ENCODE peak calls at places on chromosomes 11 and 22, in eight cellular contexts. One of them, this sample, is unnamed.

GRCh38 chr11:55942785-55943392 is 6.7 kb upstream of the OR5I1 start:
- DNase-seq in testis: no peak
- DNase-seq in gastrocnemius medialis: no peak
- DNase-seq in breast epithelium: no peak
- DNase-seq in adrenal gland: no peak
- DNase-seq in spleen: no peak
- DNase-seq in stomach: no peak
- DNase-seq in HCT116: peak
- DNase-seq in this sample: no peak

GRCh38 chr11:113529606-113530005 is 54.4 kb upstream of the DRD2 start:
- DNase-seq in adrenal gland: peak
- DNase-seq in HCT116: no peak
- DNase-seq in testis: no peak
- DNase-seq in stomach: no peak
- DNase-seq in spleen: no peak
- DNase-seq in breast epithelium: no peak
- DNase-seq in gastrocnemius medialis: no peak
- DNase-seq in this sample: no peak

GRCh38 chr11:112770487-112770886 is 190.7 kb upstream of the NCAM1 start:
- DNase-seq in adrenal gland: no peak
- DNase-seq in breast epithelium: peak
- DNase-seq in HCT116: no peak
- DNase-seq in stomach: no peak
- DNase-seq in spleen: no peak
- DNase-seq in gastrocnemius medialis: peak
- DNase-seq in testis: no peak
- DNase-seq in this sample: no peak

GRCh38 chr22:23762866-23763578 is at the start of gene C22orf15:
- DNase-seq in spleen: no peak
- DNase-seq in stomach: no peak
- DNase-seq in HCT116: no peak
- DNase-seq in adrenal gland: no peak
- DNase-seq in breast epithelium: no peak
- DNase-seq in testis: no peak
- DNase-seq in gastrocnemius medialis: no peak
- DNase-seq in this sample: no peak

GRCh38 chr11:12556788-12557384 is 117.3 kb upstream of the TEAD1 start:
- DNase-seq in testis: peak
- DNase-seq in HCT116: peak
- DNase-seq in breast epithelium: peak
- DNase-seq in gastrocnemius medialis: peak
- DNase-seq in stomach: peak
- DNase-seq in spleen: no peak
- DNase-seq in adrenal gland: peak
- DNase-seq in this sample: no peak

GRCh38 chr11:44808053-44808753 is 81.4 kb downstream of the TSPAN18 start:
- DNase-seq in breast epithelium: no peak
- DNase-seq in testis: no peak
- DNase-seq in gastrocnemius medialis: no peak
- DNase-seq in stomach: no peak
- DNase-seq in spleen: peak
- DNase-seq in HCT116: no peak
- DNase-seq in adrenal gland: no peak
- DNase-seq in this sample: no peak

GRCh38 chr11:1467270-1467669 is 19.3 kb downstream of the MOB2 start:
- DNase-seq in gastrocnemius medialis: no peak
- DNase-seq in testis: no peak
- DNase-seq in stomach: no peak
- DNase-seq in breast epithelium: no peak
- DNase-seq in HCT116: no peak
- DNase-seq in adrenal gland: peak
- DNase-seq in spleen: no peak
- DNase-seq in this sample: no peak

GRCh38 chr11:115996808-115997188 is 492.6 kb upstream of the CADM1 start:
- DNase-seq in gastrocnemius medialis: no peak
- DNase-seq in adrenal gland: no peak
- DNase-seq in spleen: no peak
- DNase-seq in testis: no peak
- DNase-seq in HCT116: no peak
- DNase-seq in breast epithelium: no peak
- DNase-seq in stomach: no peak
- DNase-seq in this sample: no peak

GRCh38 chr11:75035911-75036536 is 47.3 kb downstream of the NEU3 start:
- DNase-seq in gastrocnemius medialis: peak
- DNase-seq in breast epithelium: no peak
- DNase-seq in spleen: no peak
- DNase-seq in stomach: no peak
- DNase-seq in HCT116: peak
- DNase-seq in testis: no peak
- DNase-seq in adrenal gland: peak
- DNase-seq in this sample: no peak

GRCh38 chr11:110085255-110085838 is 7.8 kb upstream of the ZC3H12C start:
- DNase-seq in spleen: no peak
- DNase-seq in HCT116: no peak
- DNase-seq in gastrocnemius medialis: no peak
- DNase-seq in breast epithelium: no peak
- DNase-seq in stomach: no peak
- DNase-seq in adrenal gland: no peak
- DNase-seq in testis: no peak
- DNase-seq in this sample: no peak

GRCh38 chr11:17277024-17277584 is 565 bp downstream of the NUCB2 start:
- DNase-seq in adrenal gland: no peak
- DNase-seq in stomach: no peak
- DNase-seq in testis: no peak
- DNase-seq in HCT116: no peak
- DNase-seq in breast epithelium: peak
- DNase-seq in gastrocnemius medialis: no peak
- DNase-seq in spleen: no peak
- DNase-seq in this sample: no peak

GRCh38 chr11:77003954-77004353 is 30.2 kb upstream of the B3GNT6 start:
- DNase-seq in adrenal gland: no peak
- DNase-seq in HCT116: no peak
- DNase-seq in gastrocnemius medialis: no peak
- DNase-seq in spleen: no peak
- DNase-seq in testis: no peak
- DNase-seq in breast epithelium: no peak
- DNase-seq in stomach: no peak
- DNase-seq in this sample: no peak

GRCh38 chr11:31870609-31871309 is 59.6 kb upstream of the PAX6 start:
- DNase-seq in adrenal gland: peak
- DNase-seq in spleen: no peak
- DNase-seq in gastrocnemius medialis: peak
- DNase-seq in breast epithelium: no peak
- DNase-seq in stomach: peak
- DNase-seq in HCT116: peak
- DNase-seq in testis: peak
- DNase-seq in this sample: no peak
- TF ChIP-seq CTCF in adrenal gland: peak
- TF ChIP-seq CTCF in spleen: peak
- TF ChIP-seq CTCF in gastrocnemius medialis: peak
- TF ChIP-seq CTCF in breast epithelium: peak
- TF ChIP-seq CTCF in stomach: peak
- TF ChIP-seq CTCF in HCT116: peak
- TF ChIP-seq CTCF in testis: no peak
- TF ChIP-seq CTCF in this sample: no peak

GRCh38 chr22:41530612-41531421 is 13.5 kb downstream of the POLR3H start:
- DNase-seq in breast epithelium: no peak
- DNase-seq in spleen: no peak
- DNase-seq in testis: no peak
- DNase-seq in gastrocnemius medialis: peak
- DNase-seq in stomach: no peak
- DNase-seq in adrenal gland: no peak
- DNase-seq in HCT116: no peak
- DNase-seq in this sample: no peak
- TF ChIP-seq POLR2A in breast epithelium: no peak
- TF ChIP-seq POLR2A in spleen: no peak
- TF ChIP-seq POLR2A in testis: no peak
- TF ChIP-seq POLR2A in gastrocnemius medialis: no peak
- TF ChIP-seq POLR2A in stomach: no peak
- TF ChIP-seq POLR2A in adrenal gland: no peak
- TF ChIP-seq POLR2A in HCT116: no peak
- TF ChIP-seq POLR2A in this sample: no peak

GRCh38 chr22:20967697-20968201 is 694 bp downstream of the AIFM3 start:
- DNase-seq in testis: no peak
- DNase-seq in gastrocnemius medialis: no peak
- DNase-seq in HCT116: no peak
- DNase-seq in adrenal gland: no peak
- DNase-seq in stomach: no peak
- DNase-seq in breast epithelium: no peak
- DNase-seq in spleen: peak
- DNase-seq in this sample: no peak
- TF ChIP-seq CTCF in testis: no peak
- TF ChIP-seq CTCF in gastrocnemius medialis: no peak
- TF ChIP-seq CTCF in HCT116: no peak
- TF ChIP-seq CTCF in adrenal gland: no peak
- TF ChIP-seq CTCF in stomach: no peak
- TF ChIP-seq CTCF in breast epithelium: no peak
- TF ChIP-seq CTCF in spleen: no peak
- TF ChIP-seq CTCF in this sample: no peak

GRCh38 chr11:64503354-64503753 is 87.7 kb upstream of the SLC22A12 start:
- DNase-seq in adrenal gland: peak
- DNase-seq in testis: no peak
- DNase-seq in stomach: no peak
- DNase-seq in spleen: no peak
- DNase-seq in HCT116: no peak
- DNase-seq in breast epithelium: no peak
- DNase-seq in gastrocnemius medialis: no peak
- DNase-seq in this sample: no peak
- TF ChIP-seq POLR2A in adrenal gland: no peak
- TF ChIP-seq POLR2A in testis: no peak
- TF ChIP-seq POLR2A in stomach: no peak
- TF ChIP-seq POLR2A in spleen: no peak
- TF ChIP-seq POLR2A in HCT116: no peak
- TF ChIP-seq POLR2A in breast epithelium: no peak
- TF ChIP-seq POLR2A in gastrocnemius medialis: no peak
- TF ChIP-seq POLR2A in this sample: no peak

DNA sequence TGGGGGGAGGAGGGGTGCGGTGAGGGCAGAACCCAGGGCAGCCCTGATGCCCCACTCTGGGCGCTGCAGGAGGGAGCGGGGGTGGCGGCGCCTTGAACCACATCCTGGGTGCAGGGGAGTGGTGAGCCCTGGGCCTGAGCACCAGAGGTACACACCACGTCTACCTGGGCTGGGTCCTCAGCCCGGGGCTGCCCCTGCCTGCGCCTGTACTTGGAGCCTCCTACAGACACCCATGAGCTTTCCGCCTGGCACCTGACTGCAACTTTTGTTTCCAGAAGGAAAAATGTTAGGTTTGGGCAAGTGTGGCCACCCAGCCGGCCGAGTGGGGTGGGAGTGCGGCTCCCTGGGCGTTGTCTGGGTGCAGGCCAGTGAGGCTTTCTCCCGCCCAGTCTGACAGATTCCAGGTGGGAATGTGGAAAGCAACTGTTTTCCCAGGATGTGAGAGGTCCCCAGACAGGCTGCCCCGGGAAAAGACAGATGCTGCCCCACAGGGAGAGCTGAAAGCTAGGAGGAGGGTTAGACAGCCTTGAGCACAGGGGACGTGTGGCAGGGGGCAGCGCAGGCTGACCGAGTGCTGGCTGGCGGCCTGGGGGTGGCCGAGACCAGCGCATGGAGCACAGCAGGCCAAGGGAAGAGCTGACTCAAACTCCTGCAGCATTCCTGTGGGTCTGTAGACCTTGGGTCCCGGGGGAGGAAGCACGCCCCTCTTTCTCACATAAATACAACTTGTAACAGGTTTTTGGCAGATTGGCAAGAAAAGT is 44.1 kb downstream of the GNB1L start:
- DNase-seq in spleen: peak
- DNase-seq in breast epithelium: no peak
- DNase-seq in gastrocnemius medialis: no peak
- DNase-seq in HCT116: no peak
- DNase-seq in testis: peak
- DNase-seq in stomach: no peak
- DNase-seq in adrenal gland: no peak
- DNase-seq in this sample: no peak
- TF ChIP-seq CTCF in spleen: no peak
- TF ChIP-seq CTCF in breast epithelium: no peak
- TF ChIP-seq CTCF in gastrocnemius medialis: no peak
- TF ChIP-seq CTCF in HCT116: no peak
- TF ChIP-seq CTCF in testis: no peak
- TF ChIP-seq CTCF in stomach: no peak
- TF ChIP-seq CTCF in adrenal gland: no peak
- TF ChIP-seq CTCF in this sample: no peak

GRCh38 chr11:78741794-78742193 is 167.1 kb upstream of the NARS2 start:
- DNase-seq in stomach: no peak
- DNase-seq in testis: no peak
- DNase-seq in gastrocnemius medialis: no peak
- DNase-seq in breast epithelium: no peak
- DNase-seq in adrenal gland: no peak
- DNase-seq in spleen: no peak
- DNase-seq in HCT116: no peak
- DNase-seq in this sample: no peak
- TF ChIP-seq POLR2A in stomach: no peak
- TF ChIP-seq POLR2A in testis: no peak
- TF ChIP-seq POLR2A in gastrocnemius medialis: no peak
- TF ChIP-seq POLR2A in breast epithelium: no peak
- TF ChIP-seq POLR2A in adrenal gland: no peak
- TF ChIP-seq POLR2A in spleen: no peak
- TF ChIP-seq POLR2A in HCT116: no peak
- TF ChIP-seq POLR2A in this sample: no peak

GRCh38 chr22:25375683-25376082 is 156.2 kb downstream of the CRYBB2 start:
- DNase-seq in stomach: no peak
- DNase-seq in spleen: no peak
- DNase-seq in testis: no peak
- DNase-seq in breast epithelium: no peak
- DNase-seq in HCT116: no peak
- DNase-seq in gastrocnemius medialis: no peak
- DNase-seq in adrenal gland: no peak
- DNase-seq in this sample: no peak
- TF ChIP-seq CTCF in stomach: no peak
- TF ChIP-seq CTCF in spleen: no peak
- TF ChIP-seq CTCF in testis: no peak
- TF ChIP-seq CTCF in breast epithelium: no peak
- TF ChIP-seq CTCF in HCT116: no peak
- TF ChIP-seq CTCF in gastrocnemius medialis: no peak
- TF ChIP-seq CTCF in adrenal gland: no peak
- TF ChIP-seq CTCF in this sample: no peak

GRCh38 chr22:29071261-29072045 is 1.4 kb upstream of the KREMEN1 start:
- DNase-seq in HCT116: no peak
- DNase-seq in stomach: peak
- DNase-seq in adrenal gland: no peak
- DNase-seq in gastrocnemius medialis: no peak
- DNase-seq in spleen: peak
- DNase-seq in breast epithelium: peak
- DNase-seq in testis: peak
- DNase-seq in this sample: no peak
- TF ChIP-seq POLR2A in HCT116: no peak
- TF ChIP-seq POLR2A in stomach: no peak
- TF ChIP-seq POLR2A in adrenal gland: no peak
- TF ChIP-seq POLR2A in gastrocnemius medialis: no peak
- TF ChIP-seq POLR2A in spleen: no peak
- TF ChIP-seq POLR2A in breast epithelium: no peak
- TF ChIP-seq POLR2A in testis: no peak
- TF ChIP-seq POLR2A in this sample: no peak

GRCh38 chr22:45397806-45398205 is 15.6 kb downstream of the SMC1B start:
- DNase-seq in adrenal gland: no peak
- DNase-seq in stomach: no peak
- DNase-seq in gastrocnemius medialis: no peak
- DNase-seq in breast epithelium: no peak
- DNase-seq in HCT116: no peak
- DNase-seq in testis: no peak
- DNase-seq in spleen: no peak
- DNase-seq in this sample: no peak
- TF ChIP-seq CTCF in adrenal gland: no peak
- TF ChIP-seq CTCF in stomach: no peak
- TF ChIP-seq CTCF in gastrocnemius medialis: no peak
- TF ChIP-seq CTCF in breast epithelium: no peak
- TF ChIP-seq CTCF in HCT116: no peak
- TF ChIP-seq CTCF in testis: no peak
- TF ChIP-seq CTCF in spleen: peak
- TF ChIP-seq CTCF in this sample: no peak

This sample was measured in esophagus squamous epithelium.